ENCODE peak calls at places on chromosomes 11 and 22, in seven cellular contexts. One of them, this sample, is unnamed. For H3K9me3, the result is how much of the 10 kb centered on the place peaks cover.

GRCh38 chr11:83363280-83363679 is 77.1 kb upstream of the CCDC90B start:
- DNase-seq in ovary: no peak
- DNase-seq in stomach: no peak
- DNase-seq in sigmoid colon: no peak
- DNase-seq in esophagus muscularis mucosa: no peak
- DNase-seq in A549: no peak
- DNase-seq in tibial nerve: no peak
- DNase-seq in this sample: no peak

GRCh38 chr11:9004310-9004945 is 627 bp upstream of the NRIP3 start:
- DNase-seq in ovary: peak
- DNase-seq in sigmoid colon: no peak
- DNase-seq in stomach: no peak
- DNase-seq in esophagus muscularis mucosa: no peak
- DNase-seq in A549: no peak
- DNase-seq in tibial nerve: no peak
- DNase-seq in this sample: peak

GRCh38 chr11:111539426-111540113 is 950 bp upstream of the LAYN start:
- DNase-seq in ovary: no peak
- DNase-seq in stomach: no peak
- DNase-seq in A549: no peak
- DNase-seq in tibial nerve: no peak
- DNase-seq in sigmoid colon: no peak
- DNase-seq in esophagus muscularis mucosa: no peak
- DNase-seq in this sample: no peak

GRCh38 chr11:58058276-58059010 is 27.7 kb downstream of the OR6Q1 start:
- DNase-seq in ovary: no peak
- DNase-seq in stomach: peak
- DNase-seq in esophagus muscularis mucosa: peak
- DNase-seq in A549: no peak
- DNase-seq in sigmoid colon: no peak
- DNase-seq in tibial nerve: no peak
- DNase-seq in this sample: peak

GRCh38 chr11:104443387-104443786 is 279.4 kb upstream of the PDGFD start:
- DNase-seq in A549: no peak
- DNase-seq in ovary: no peak
- DNase-seq in stomach: no peak
- DNase-seq in sigmoid colon: no peak
- DNase-seq in tibial nerve: no peak
- DNase-seq in esophagus muscularis mucosa: no peak
- DNase-seq in this sample: no peak

GRCh38 chr22:19438286-19438685 is 5.9 kb downstream of the MRPL40 start:
- DNase-seq in A549: no peak
- DNase-seq in ovary: no peak
- DNase-seq in sigmoid colon: no peak
- DNase-seq in stomach: no peak
- DNase-seq in tibial nerve: no peak
- DNase-seq in esophagus muscularis mucosa: no peak
- DNase-seq in this sample: no peak

GRCh38 chr11:72643547-72643946 is 30.7 kb downstream of the PDE2A start:
- DNase-seq in tibial nerve: no peak
- DNase-seq in A549: peak
- DNase-seq in esophagus muscularis mucosa: no peak
- DNase-seq in ovary: no peak
- DNase-seq in sigmoid colon: no peak
- DNase-seq in stomach: no peak
- DNase-seq in this sample: no peak

GRCh38 chr11:70468256-70469230 is 70.2 kb downstream of the CTTN start:
- DNase-seq in sigmoid colon: no peak
- DNase-seq in esophagus muscularis mucosa: no peak
- DNase-seq in stomach: no peak
- DNase-seq in tibial nerve: no peak
- DNase-seq in A549: no peak
- DNase-seq in ovary: no peak
- DNase-seq in this sample: no peak

GRCh38 chr11:2267306-2267861 is 3.0 kb downstream of the ASCL2 start:
- DNase-seq in sigmoid colon: no peak
- DNase-seq in A549: no peak
- DNase-seq in ovary: peak
- DNase-seq in tibial nerve: no peak
- DNase-seq in esophagus muscularis mucosa: no peak
- DNase-seq in stomach: no peak
- DNase-seq in this sample: no peak

GRCh38 chr11:47631473-47631872 is 10.9 kb downstream of the MTCH2 start:
- DNase-seq in A549: peak
- DNase-seq in ovary: no peak
- DNase-seq in sigmoid colon: no peak
- DNase-seq in tibial nerve: no peak
- DNase-seq in esophagus muscularis mucosa: no peak
- DNase-seq in stomach: no peak
- DNase-seq in this sample: no peak

GRCh38 chr22:45551310-45552016 is 48.8 kb downstream of the FBLN1 start:
- DNase-seq in tibial nerve: peak
- DNase-seq in esophagus muscularis mucosa: no peak
- DNase-seq in stomach: no peak
- DNase-seq in sigmoid colon: peak
- DNase-seq in A549: no peak
- DNase-seq in ovary: peak
- DNase-seq in this sample: no peak

GRCh38 chr22:29704528-29705285 is 15.1 kb upstream of the CABP7 start:
- DNase-seq in sigmoid colon: peak
- DNase-seq in esophagus muscularis mucosa: no peak
- DNase-seq in tibial nerve: peak
- DNase-seq in A549: peak
- DNase-seq in ovary: no peak
- DNase-seq in stomach: peak
- DNase-seq in this sample: no peak

GRCh38 chr11:96050435-96051182 is 126.7 kb upstream of the MTMR2 start:
- DNase-seq in sigmoid colon: no peak
- DNase-seq in A549: peak
- DNase-seq in stomach: no peak
- DNase-seq in esophagus muscularis mucosa: no peak
- DNase-seq in tibial nerve: no peak
- DNase-seq in ovary: no peak
- DNase-seq in this sample: no peak

GRCh38 chr11:90234977-90235376 is 12.1 kb upstream of the CHORDC1 start:
- DNase-seq in sigmoid colon: no peak
- DNase-seq in stomach: no peak
- DNase-seq in tibial nerve: no peak
- DNase-seq in esophagus muscularis mucosa: no peak
- DNase-seq in A549: no peak
- DNase-seq in ovary: no peak
- DNase-seq in this sample: no peak

GRCh38 chr22:39434721-39435120 is 22.1 kb upstream of the MGAT3 start:
- DNase-seq in tibial nerve: no peak
- DNase-seq in stomach: no peak
- DNase-seq in ovary: no peak
- DNase-seq in esophagus muscularis mucosa: no peak
- DNase-seq in A549: no peak
- DNase-seq in sigmoid colon: no peak
- DNase-seq in this sample: no peak

GRCh38 chr11:107263865-107264563 is 193.6 kb downstream of the CWF19L2 start:
- DNase-seq in stomach: no peak
- DNase-seq in ovary: no peak
- DNase-seq in tibial nerve: no peak
- DNase-seq in sigmoid colon: no peak
- DNase-seq in esophagus muscularis mucosa: peak
- DNase-seq in A549: no peak
- DNase-seq in this sample: no peak

GRCh38 chr11:19673924-19674390 is 38.7 kb upstream of the NAV2 start:
- DNase-seq in ovary: peak
- DNase-seq in A549: no peak
- DNase-seq in stomach: no peak
- DNase-seq in sigmoid colon: peak
- DNase-seq in tibial nerve: peak
- DNase-seq in esophagus muscularis mucosa: peak
- DNase-seq in this sample: peak

GRCh38 chr11:12868315-12869073 is 140.6 kb upstream of the RASSF10 start:
- DNase-seq in stomach: no peak
- DNase-seq in sigmoid colon: no peak
- DNase-seq in ovary: no peak
- DNase-seq in esophagus muscularis mucosa: no peak
- DNase-seq in tibial nerve: no peak
- DNase-seq in A549: no peak
- DNase-seq in this sample: no peak

GRCh38 chr11:27423125-27423524 is 49.5 kb downstream of the LGR4 start:
- DNase-seq in ovary: no peak
- DNase-seq in sigmoid colon: peak
- DNase-seq in esophagus muscularis mucosa: no peak
- DNase-seq in stomach: peak
- DNase-seq in tibial nerve: peak
- DNase-seq in A549: peak
- DNase-seq in this sample: peak

GRCh38 chr22:45197606-45198462 is 34.1 kb downstream of the NUP50 start:
- DNase-seq in sigmoid colon: no peak
- DNase-seq in esophagus muscularis mucosa: no peak
- DNase-seq in ovary: no peak
- DNase-seq in stomach: no peak
- DNase-seq in A549: no peak
- DNase-seq in tibial nerve: no peak
- DNase-seq in this sample: no peak

GRCh38 chr11:47768090-47768620 is 1.0 kb upstream of the FNBP4 start:
- DNase-seq in sigmoid colon: peak
- DNase-seq in tibial nerve: peak
- DNase-seq in esophagus muscularis mucosa: no peak
- DNase-seq in stomach: peak
- DNase-seq in ovary: peak
- DNase-seq in A549: peak
- DNase-seq in this sample: peak

GRCh38 chr11:128054323-128054910 is 532.9 kb downstream of the ETS1 start:
- DNase-seq in ovary: no peak
- DNase-seq in stomach: no peak
- DNase-seq in tibial nerve: no peak
- DNase-seq in esophagus muscularis mucosa: no peak
- DNase-seq in A549: no peak
- DNase-seq in sigmoid colon: no peak
- DNase-seq in this sample: no peak

GRCh38 chr11:128048121-128048520 is 539.2 kb downstream of the ETS1 start:
- DNase-seq in esophagus muscularis mucosa: no peak
- DNase-seq in sigmoid colon: no peak
- DNase-seq in A549: no peak
- DNase-seq in tibial nerve: no peak
- DNase-seq in ovary: no peak
- DNase-seq in stomach: no peak
- DNase-seq in this sample: no peak

GRCh38 chr11:128057786-128058395 is 529.5 kb downstream of the ETS1 start:
- DNase-seq in esophagus muscularis mucosa: no peak
- DNase-seq in A549: no peak
- DNase-seq in tibial nerve: no peak
- DNase-seq in sigmoid colon: no peak
- DNase-seq in ovary: no peak
- DNase-seq in stomach: no peak
- DNase-seq in this sample: no peak

GRCh38 chr11:128055576-128056217 is 531.7 kb downstream of the ETS1 start:
- DNase-seq in tibial nerve: no peak
- DNase-seq in sigmoid colon: no peak
- DNase-seq in stomach: no peak
- DNase-seq in ovary: no peak
- DNase-seq in A549: no peak
- DNase-seq in esophagus muscularis mucosa: no peak
- DNase-seq in this sample: no peak

DNA sequence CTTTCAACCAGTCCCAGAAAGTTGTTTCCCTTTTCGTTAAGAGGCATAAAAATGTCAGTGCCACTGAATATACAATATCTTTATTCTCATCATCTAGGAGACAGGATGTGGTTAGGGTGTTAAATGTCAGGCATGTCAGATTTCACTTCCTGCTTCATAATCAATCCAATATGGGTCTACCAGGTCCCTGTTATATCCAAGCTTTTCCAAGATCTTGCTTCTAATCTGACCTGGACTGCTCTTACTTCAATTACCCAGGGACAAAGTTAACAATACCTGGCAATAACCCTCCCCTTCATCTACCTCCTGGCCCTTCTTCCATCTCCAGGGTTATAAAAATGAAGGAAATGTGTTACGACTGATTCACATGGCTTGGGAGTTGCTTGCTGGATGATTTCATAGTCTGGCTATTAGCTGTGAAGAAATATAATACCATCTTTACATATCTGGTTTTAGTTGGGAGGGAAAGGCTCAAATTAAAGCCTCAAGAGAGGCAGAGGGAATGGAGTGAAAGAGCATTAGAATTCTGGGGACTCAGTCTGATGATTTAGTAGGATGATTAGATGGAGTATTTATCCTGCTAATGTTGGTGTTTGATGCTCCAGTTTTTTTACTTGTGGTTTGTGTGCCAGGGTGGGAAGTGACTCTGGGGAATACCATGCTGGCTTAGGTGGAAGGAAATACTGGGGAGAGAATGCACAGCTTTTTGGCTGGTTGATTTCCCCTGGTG is 534.3 kb downstream of the ETS1 start:
- DNase-seq in A549: no peak
- DNase-seq in stomach: no peak
- DNase-seq in ovary: no peak
- DNase-seq in esophagus muscularis mucosa: no peak
- DNase-seq in sigmoid colon: no peak
- DNase-seq in tibial nerve: no peak
- DNase-seq in this sample: no peak
- TF ChIP-seq EP300 in A549: no peak
- TF ChIP-seq EP300 in stomach: no peak
- TF ChIP-seq EP300 in ovary: no peak
- TF ChIP-seq EP300 in esophagus muscularis mucosa: no peak
- TF ChIP-seq EP300 in sigmoid colon: no peak
- TF ChIP-seq EP300 in tibial nerve: no peak
- TF ChIP-seq EP300 in this sample: no peak

DNA sequence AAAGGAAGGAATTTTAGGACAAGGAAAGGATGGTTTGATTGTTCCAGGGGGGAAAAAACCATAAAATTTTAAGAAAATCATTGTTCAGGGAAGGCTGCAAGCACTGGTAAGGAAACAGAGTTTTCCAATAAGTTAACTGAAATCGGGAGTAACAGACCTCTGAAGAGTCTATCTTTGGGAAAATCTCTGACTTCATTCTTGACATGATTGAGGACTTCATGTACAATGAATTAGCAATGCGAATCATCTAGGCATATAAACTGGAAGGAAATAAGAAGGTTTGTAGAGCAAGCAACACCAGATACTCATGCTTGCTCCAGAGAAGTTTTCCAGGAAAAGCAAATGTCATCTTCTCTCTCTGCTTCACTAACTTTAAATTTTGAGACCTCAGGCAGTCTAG is 18.5 kb downstream of the APLP2 start:
- DNase-seq in sigmoid colon: no peak
- DNase-seq in tibial nerve: no peak
- DNase-seq in A549: no peak
- DNase-seq in ovary: no peak
- DNase-seq in stomach: no peak
- DNase-seq in esophagus muscularis mucosa: no peak
- DNase-seq in this sample: no peak
- H3K9me3 ChIP-seq in sigmoid colon: under half
- H3K9me3 ChIP-seq in tibial nerve: under half
- H3K9me3 ChIP-seq in A549: under half
- H3K9me3 ChIP-seq in ovary: under half
- H3K9me3 ChIP-seq in stomach: under half
- H3K9me3 ChIP-seq in esophagus muscularis mucosa: under half
- H3K9me3 ChIP-seq in this sample: under half

GRCh38 chr22:25795437-25795836 is 53.4 kb downstream of the MYO18B start:
- DNase-seq in ovary: no peak
- DNase-seq in sigmoid colon: no peak
- DNase-seq in esophagus muscularis mucosa: no peak
- DNase-seq in A549: no peak
- DNase-seq in tibial nerve: no peak
- DNase-seq in stomach: no peak
- DNase-seq in this sample: no peak
- TF ChIP-seq EP300 in ovary: no peak
- TF ChIP-seq EP300 in sigmoid colon: no peak
- TF ChIP-seq EP300 in esophagus muscularis mucosa: no peak
- TF ChIP-seq EP300 in A549: no peak
- TF ChIP-seq EP300 in tibial nerve: no peak
- TF ChIP-seq EP300 in stomach: no peak
- TF ChIP-seq EP300 in this sample: no peak

GRCh38 chr11:130964393-130964792 is 48.1 kb upstream of the SNX19 start:
- DNase-seq in stomach: no peak
- DNase-seq in tibial nerve: no peak
- DNase-seq in sigmoid colon: no peak
- DNase-seq in esophagus muscularis mucosa: no peak
- DNase-seq in A549: no peak
- DNase-seq in ovary: no peak
- DNase-seq in this sample: no peak
- H3K9me3 ChIP-seq in stomach: under half
- H3K9me3 ChIP-seq in tibial nerve: under half
- H3K9me3 ChIP-seq in sigmoid colon: under half
- H3K9me3 ChIP-seq in esophagus muscularis mucosa: under half
- H3K9me3 ChIP-seq in A549: under half
- H3K9me3 ChIP-seq in ovary: under half
- H3K9me3 ChIP-seq in this sample: under half

This sample was measured in transverse colon.